ENCODE peak calls at places on chromosomes 2 and 18, in ten cellular contexts. One of them, this sample, is unnamed.

GRCh38 chr2:227828385-227828990 is 14.8 kb downstream of the CCL20 start:
- DNase-seq in retina: no peak
- DNase-seq in epithelial cell of proximal tubule: no peak
- DNase-seq in GM18507: no peak
- DNase-seq in RWPE1: no peak
- DNase-seq in HCT116: no peak
- DNase-seq in anterior cingulate cortex: no peak
- DNase-seq in PC-3: no peak
- DNase-seq in brain microvascular endothelial cell: no peak
- DNase-seq in Right ventricle myocardium inferior: no peak
- DNase-seq in this sample: no peak

GRCh38 chr2:195658541-195658890 is 1.5 kb downstream of the SLC39A10 start:
- DNase-seq in Right ventricle myocardium inferior: no peak
- DNase-seq in HCT116: no peak
- DNase-seq in GM18507: no peak
- DNase-seq in PC-3: peak; percentile 97
- DNase-seq in epithelial cell of proximal tubule: peak; percentile 46
- DNase-seq in retina: no peak
- DNase-seq in RWPE1: peak; percentile 53
- DNase-seq in brain microvascular endothelial cell: peak; percentile 83
- DNase-seq in anterior cingulate cortex: no peak
- DNase-seq in this sample: no peak

GRCh38 chr2:26067980-26068507 is 34.2 kb downstream of the RAB10 start:
- DNase-seq in GM18507: no peak
- DNase-seq in brain microvascular endothelial cell: no peak
- DNase-seq in retina: no peak
- DNase-seq in HCT116: no peak
- DNase-seq in RWPE1: no peak
- DNase-seq in Right ventricle myocardium inferior: no peak
- DNase-seq in epithelial cell of proximal tubule: no peak
- DNase-seq in anterior cingulate cortex: no peak
- DNase-seq in PC-3: no peak
- DNase-seq in this sample: no peak

GRCh38 chr2:225124311-225124832 is 82.1 kb upstream of the DOCK10 start:
- DNase-seq in epithelial cell of proximal tubule: no peak
- DNase-seq in Right ventricle myocardium inferior: no peak
- DNase-seq in anterior cingulate cortex: no peak
- DNase-seq in brain microvascular endothelial cell: no peak
- DNase-seq in retina: no peak
- DNase-seq in RWPE1: no peak
- DNase-seq in PC-3: peak; percentile 57
- DNase-seq in GM18507: no peak
- DNase-seq in HCT116: no peak
- DNase-seq in this sample: no peak

GRCh38 chr18:51009071-51009470 is 20.9 kb upstream of the SMAD4 start:
- DNase-seq in Right ventricle myocardium inferior: no peak
- DNase-seq in GM18507: no peak
- DNase-seq in retina: no peak
- DNase-seq in anterior cingulate cortex: no peak
- DNase-seq in brain microvascular endothelial cell: no peak
- DNase-seq in HCT116: no peak
- DNase-seq in RWPE1: no peak
- DNase-seq in PC-3: peak; percentile 5
- DNase-seq in epithelial cell of proximal tubule: no peak
- DNase-seq in this sample: no peak

GRCh38 chr2:39513641-39514094 is 76.6 kb upstream of the MAP4K3 start:
- DNase-seq in brain microvascular endothelial cell: peak; percentile 97
- DNase-seq in HCT116: peak; percentile 32
- DNase-seq in Right ventricle myocardium inferior: no peak
- DNase-seq in PC-3: peak; percentile 97
- DNase-seq in anterior cingulate cortex: peak; percentile 36
- DNase-seq in RWPE1: peak; percentile 79
- DNase-seq in GM18507: peak; percentile 37
- DNase-seq in epithelial cell of proximal tubule: peak; percentile 87
- DNase-seq in retina: no peak
- DNase-seq in this sample: no peak

GRCh38 chr2:71358931-71359671 is 27.5 kb downstream of the ZNF638 start:
- DNase-seq in epithelial cell of proximal tubule: no peak
- DNase-seq in HCT116: no peak
- DNase-seq in GM18507: no peak
- DNase-seq in PC-3: peak; percentile 35
- DNase-seq in brain microvascular endothelial cell: peak; percentile 36
- DNase-seq in retina: no peak
- DNase-seq in anterior cingulate cortex: no peak
- DNase-seq in RWPE1: peak; percentile 29
- DNase-seq in Right ventricle myocardium inferior: no peak
- DNase-seq in this sample: no peak

GRCh38 chr2:106030287-106031268 is 163.5 kb downstream of the UXS1 start:
- DNase-seq in brain microvascular endothelial cell: peak; percentile 32
- DNase-seq in PC-3: peak; percentile 86
- DNase-seq in RWPE1: no peak
- DNase-seq in epithelial cell of proximal tubule: no peak
- DNase-seq in retina: peak; percentile 11
- DNase-seq in GM18507: no peak
- DNase-seq in anterior cingulate cortex: peak; percentile 68
- DNase-seq in Right ventricle myocardium inferior: no peak
- DNase-seq in HCT116: no peak
- DNase-seq in this sample: peak; percentile 53

GRCh38 chr2:170455617-170456426 is 259.3 kb upstream of the SP5 start:
- DNase-seq in HCT116: no peak
- DNase-seq in brain microvascular endothelial cell: no peak
- DNase-seq in PC-3: peak; percentile 12
- DNase-seq in epithelial cell of proximal tubule: peak; percentile 82
- DNase-seq in anterior cingulate cortex: no peak
- DNase-seq in GM18507: no peak
- DNase-seq in RWPE1: no peak
- DNase-seq in Right ventricle myocardium inferior: no peak
- DNase-seq in retina: no peak
- DNase-seq in this sample: no peak

GRCh38 chr2:205719864-205720263 is 37.6 kb downstream of the NRP2 start:
- DNase-seq in HCT116: no peak
- DNase-seq in retina: no peak
- DNase-seq in PC-3: no peak
- DNase-seq in epithelial cell of proximal tubule: no peak
- DNase-seq in GM18507: no peak
- DNase-seq in brain microvascular endothelial cell: no peak
- DNase-seq in RWPE1: no peak
- DNase-seq in anterior cingulate cortex: no peak
- DNase-seq in Right ventricle myocardium inferior: no peak
- DNase-seq in this sample: no peak

GRCh38 chr2:143420313-143420712 is 291.1 kb downstream of the ARHGAP15 start:
- DNase-seq in brain microvascular endothelial cell: no peak
- DNase-seq in RWPE1: no peak
- DNase-seq in Right ventricle myocardium inferior: no peak
- DNase-seq in HCT116: no peak
- DNase-seq in PC-3: no peak
- DNase-seq in anterior cingulate cortex: no peak
- DNase-seq in epithelial cell of proximal tubule: no peak
- DNase-seq in GM18507: no peak
- DNase-seq in retina: no peak
- DNase-seq in this sample: no peak

GRCh38 chr2:40420478-40420877 is 31.4 kb downstream of the SLC8A1 start:
- DNase-seq in GM18507: no peak
- DNase-seq in brain microvascular endothelial cell: no peak
- DNase-seq in HCT116: no peak
- DNase-seq in retina: no peak
- DNase-seq in epithelial cell of proximal tubule: no peak
- DNase-seq in PC-3: no peak
- DNase-seq in Right ventricle myocardium inferior: no peak
- DNase-seq in anterior cingulate cortex: no peak
- DNase-seq in RWPE1: no peak
- DNase-seq in this sample: no peak

GRCh38 chr2:40016151-40016885 is 237.3 kb upstream of the THUMPD2 start:
- DNase-seq in retina: no peak
- DNase-seq in GM18507: no peak
- DNase-seq in PC-3: no peak
- DNase-seq in RWPE1: no peak
- DNase-seq in epithelial cell of proximal tubule: peak; percentile 26
- DNase-seq in brain microvascular endothelial cell: no peak
- DNase-seq in Right ventricle myocardium inferior: no peak
- DNase-seq in HCT116: no peak
- DNase-seq in anterior cingulate cortex: no peak
- DNase-seq in this sample: no peak

GRCh38 chr2:55157474-55157884 is 74.6 kb downstream of the CLHC1 start:
- DNase-seq in PC-3: peak; percentile 75
- DNase-seq in epithelial cell of proximal tubule: no peak
- DNase-seq in Right ventricle myocardium inferior: no peak
- DNase-seq in brain microvascular endothelial cell: no peak
- DNase-seq in HCT116: no peak
- DNase-seq in anterior cingulate cortex: no peak
- DNase-seq in GM18507: no peak
- DNase-seq in retina: no peak
- DNase-seq in RWPE1: peak; percentile 27
- DNase-seq in this sample: no peak

GRCh38 chr2:126952216-126952615 is 53.5 kb downstream of the TEX51 start:
- DNase-seq in HCT116: no peak
- DNase-seq in epithelial cell of proximal tubule: peak; percentile 38
- DNase-seq in brain microvascular endothelial cell: no peak
- DNase-seq in retina: no peak
- DNase-seq in PC-3: no peak
- DNase-seq in anterior cingulate cortex: no peak
- DNase-seq in Right ventricle myocardium inferior: no peak
- DNase-seq in GM18507: no peak
- DNase-seq in RWPE1: no peak
- DNase-seq in this sample: no peak

GRCh38 chr2:85504434-85505261 is 34.3 kb upstream of the MAT2A start:
- DNase-seq in RWPE1: peak; percentile 93
- DNase-seq in brain microvascular endothelial cell: peak; percentile 75
- DNase-seq in PC-3: peak; percentile 99
- DNase-seq in retina: peak; percentile 61
- DNase-seq in HCT116: peak; percentile 72
- DNase-seq in epithelial cell of proximal tubule: peak; percentile 99
- DNase-seq in anterior cingulate cortex: no peak
- DNase-seq in Right ventricle myocardium inferior: no peak
- DNase-seq in GM18507: no peak
- DNase-seq in this sample: peak; percentile 50

GRCh38 chr18:8766576-8767253 is 61.4 kb downstream of the MTCL1 start:
- DNase-seq in HCT116: no peak
- DNase-seq in anterior cingulate cortex: no peak
- DNase-seq in epithelial cell of proximal tubule: no peak
- DNase-seq in PC-3: no peak
- DNase-seq in GM18507: no peak
- DNase-seq in Right ventricle myocardium inferior: no peak
- DNase-seq in retina: peak; percentile 76
- DNase-seq in brain microvascular endothelial cell: no peak
- DNase-seq in RWPE1: no peak
- DNase-seq in this sample: no peak

GRCh38 chr2:36277146-36277808 is 78.3 kb upstream of the CRIM1 start:
- DNase-seq in GM18507: no peak
- DNase-seq in HCT116: peak; percentile 12
- DNase-seq in anterior cingulate cortex: no peak
- DNase-seq in epithelial cell of proximal tubule: peak; percentile 18
- DNase-seq in Right ventricle myocardium inferior: no peak
- DNase-seq in RWPE1: peak; percentile 51
- DNase-seq in brain microvascular endothelial cell: peak; percentile 95
- DNase-seq in retina: no peak
- DNase-seq in PC-3: peak; percentile 90
- DNase-seq in this sample: no peak

GRCh38 chr2:101330253-101330921 is 21.9 kb upstream of the RNF149 start:
- DNase-seq in retina: peak; percentile 34
- DNase-seq in RWPE1: no peak
- DNase-seq in brain microvascular endothelial cell: no peak
- DNase-seq in HCT116: no peak
- DNase-seq in GM18507: no peak
- DNase-seq in Right ventricle myocardium inferior: peak; percentile 79
- DNase-seq in epithelial cell of proximal tubule: no peak
- DNase-seq in anterior cingulate cortex: no peak
- DNase-seq in PC-3: no peak
- DNase-seq in this sample: peak; percentile 75

GRCh38 chr2:18378020-18378653 is 182.3 kb downstream of the RDH14 start:
- DNase-seq in HCT116: peak; percentile 19
- DNase-seq in PC-3: peak; percentile 68
- DNase-seq in brain microvascular endothelial cell: peak; percentile 53
- DNase-seq in epithelial cell of proximal tubule: no peak
- DNase-seq in GM18507: no peak
- DNase-seq in retina: peak; percentile 59
- DNase-seq in RWPE1: peak; percentile 64
- DNase-seq in Right ventricle myocardium inferior: no peak
- DNase-seq in anterior cingulate cortex: no peak
- DNase-seq in this sample: no peak